ENCODE peak calls at places on chromosomes 6 and 20, in five cellular contexts. One of them, this sample, is unnamed. For H3K9me3 and H3K4me1, the result is how much of the 10 kb centered on the place peaks cover.

GRCh38 chr20:45963059-45964011 is 8.7 kb downstream of the ZNF335 start:
- DNase-seq in K562: peak
- DNase-seq in pancreas: no peak
- DNase-seq in ovary: peak
- DNase-seq in heart left ventricle: no peak
- DNase-seq in this sample: no peak

GRCh38 chr6:44051516-44051915 is 75.7 kb downstream of the MRPL14 start:
- DNase-seq in K562: no peak
- DNase-seq in pancreas: no peak
- DNase-seq in ovary: no peak
- DNase-seq in heart left ventricle: no peak
- DNase-seq in this sample: peak

GRCh38 chr20:9397928-9398327 is 116.5 kb upstream of the LAMP5 start:
- DNase-seq in K562: no peak
- DNase-seq in pancreas: no peak
- DNase-seq in ovary: no peak
- DNase-seq in heart left ventricle: no peak
- DNase-seq in this sample: peak

GRCh38 chr6:56840467-56841371 is 114.2 kb upstream of the BEND6 start:
- DNase-seq in K562: no peak
- DNase-seq in pancreas: no peak
- DNase-seq in ovary: no peak
- DNase-seq in heart left ventricle: no peak
- DNase-seq in this sample: no peak

GRCh38 chr20:38083338-38084048 is 49.9 kb downstream of the RPRD1B start:
- DNase-seq in K562: peak
- DNase-seq in pancreas: no peak
- DNase-seq in ovary: no peak
- DNase-seq in heart left ventricle: peak
- DNase-seq in this sample: peak

GRCh38 chr20:21505810-21506530 is 7.9 kb downstream of the NKX2-2 start:
- DNase-seq in K562: peak
- DNase-seq in pancreas: no peak
- DNase-seq in ovary: peak
- DNase-seq in heart left ventricle: peak
- DNase-seq in this sample: peak

GRCh38 chr20:47561175-47561574 is 59.5 kb downstream of the NCOA3 start:
- DNase-seq in K562: no peak
- DNase-seq in pancreas: no peak
- DNase-seq in ovary: no peak
- DNase-seq in heart left ventricle: no peak
- DNase-seq in this sample: no peak

GRCh38 chr20:62603021-62603906 is 39.0 kb upstream of the SLCO4A1 start:
- DNase-seq in K562: no peak
- DNase-seq in pancreas: peak
- DNase-seq in ovary: no peak
- DNase-seq in heart left ventricle: peak
- DNase-seq in this sample: peak

GRCh38 chr6:83183082-83183828 is 9.8 kb downstream of the PGM3 start:
- DNase-seq in K562: no peak
- DNase-seq in pancreas: no peak
- DNase-seq in ovary: no peak
- DNase-seq in heart left ventricle: no peak
- DNase-seq in this sample: peak

GRCh38 chr20:47493175-47493953 is 8.3 kb upstream of the NCOA3 start:
- DNase-seq in K562: peak
- DNase-seq in pancreas: peak
- DNase-seq in ovary: peak
- DNase-seq in heart left ventricle: peak
- DNase-seq in this sample: peak

GRCh38 chr6:74991573-74992332 is 214.1 kb downstream of the COL12A1 start:
- DNase-seq in K562: no peak
- DNase-seq in pancreas: no peak
- DNase-seq in ovary: no peak
- DNase-seq in heart left ventricle: no peak
- DNase-seq in this sample: no peak

GRCh38 chr6:88855521-88856152 is 107.8 kb downstream of the RNGTT start:
- DNase-seq in K562: no peak
- DNase-seq in pancreas: no peak
- DNase-seq in ovary: no peak
- DNase-seq in heart left ventricle: no peak
- DNase-seq in this sample: no peak

GRCh38 chr6:32692019-32692418 is 25.6 kb upstream of the HLA-DQB1 start:
- DNase-seq in K562: peak
- DNase-seq in pancreas: peak
- DNase-seq in ovary: no peak
- DNase-seq in heart left ventricle: no peak
- DNase-seq in this sample: peak

GRCh38 chr20:59829415-59830106 is 103.9 kb downstream of the SYCP2 start:
- DNase-seq in K562: no peak
- DNase-seq in pancreas: no peak
- DNase-seq in ovary: no peak
- DNase-seq in heart left ventricle: no peak
- DNase-seq in this sample: no peak

GRCh38 chr6:56335733-56336132 is 88.4 kb upstream of the COL21A1 start:
- DNase-seq in K562: no peak
- DNase-seq in pancreas: no peak
- DNase-seq in ovary: no peak
- DNase-seq in heart left ventricle: no peak
- DNase-seq in this sample: no peak

GRCh38 chr20:3728876-3729275 is 3.6 kb upstream of the HSPA12B start:
- DNase-seq in K562: no peak
- DNase-seq in pancreas: peak
- DNase-seq in ovary: no peak
- DNase-seq in heart left ventricle: no peak
- DNase-seq in this sample: no peak

GRCh38 chr20:25376886-25377285 is 13.7 kb downstream of the ABHD12 start:
- DNase-seq in K562: no peak
- DNase-seq in pancreas: no peak
- DNase-seq in ovary: no peak
- DNase-seq in heart left ventricle: no peak
- DNase-seq in this sample: no peak

GRCh38 chr6:97282238-97282725 is 734 bp downstream of the MMS22L start:
- DNase-seq in K562: peak
- DNase-seq in pancreas: no peak
- DNase-seq in ovary: no peak
- DNase-seq in heart left ventricle: no peak
- DNase-seq in this sample: no peak

GRCh38 chr20:5393218-5393870 is 76.6 kb upstream of the PROKR2 start:
- DNase-seq in K562: no peak
- DNase-seq in pancreas: no peak
- DNase-seq in ovary: no peak
- DNase-seq in heart left ventricle: no peak
- DNase-seq in this sample: no peak

GRCh38 chr20:49882171-49882970 is 33.0 kb downstream of the SPATA2 start:
- DNase-seq in K562: no peak
- DNase-seq in pancreas: no peak
- DNase-seq in ovary: no peak
- DNase-seq in heart left ventricle: no peak
- DNase-seq in this sample: no peak

GRCh38 chr6:52190409-52190808 is 4.2 kb downstream of the IL17A start:
- DNase-seq in K562: no peak
- DNase-seq in pancreas: no peak
- DNase-seq in ovary: no peak
- DNase-seq in heart left ventricle: no peak
- DNase-seq in this sample: no peak

GRCh38 chr6:56803594-56803993 is 151.3 kb upstream of the BEND6 start:
- DNase-seq in K562: no peak
- DNase-seq in pancreas: no peak
- DNase-seq in ovary: no peak
- DNase-seq in heart left ventricle: no peak
- DNase-seq in this sample: no peak

DNA sequence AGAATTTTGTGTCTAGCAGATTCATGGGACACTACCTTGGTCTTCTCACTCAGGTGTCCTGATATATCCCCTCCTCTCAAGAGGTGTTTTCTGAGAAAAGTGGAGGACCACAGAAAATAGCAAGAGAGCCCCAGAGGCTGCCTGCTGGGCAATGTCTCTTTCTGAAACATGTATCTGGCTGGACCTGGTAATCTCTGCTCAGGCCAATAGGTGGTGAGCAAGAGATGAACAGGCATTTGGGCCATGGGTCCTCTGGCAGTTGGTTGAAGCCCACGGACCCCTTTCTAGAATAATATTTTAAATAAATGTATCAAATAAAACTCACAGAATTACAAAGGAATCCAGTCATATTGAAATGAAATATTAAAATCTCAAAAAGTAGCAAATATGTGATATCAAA is 8.8 kb upstream of the THBD start:
- DNase-seq in K562: no peak
- DNase-seq in pancreas: no peak
- DNase-seq in ovary: no peak
- DNase-seq in heart left ventricle: no peak
- DNase-seq in this sample: peak
- TF ChIP-seq CTCF in K562: peak
- TF ChIP-seq CTCF in pancreas: no peak
- TF ChIP-seq CTCF in ovary: no peak
- TF ChIP-seq CTCF in heart left ventricle: no peak
- TF ChIP-seq CTCF in this sample: no peak

DNA sequence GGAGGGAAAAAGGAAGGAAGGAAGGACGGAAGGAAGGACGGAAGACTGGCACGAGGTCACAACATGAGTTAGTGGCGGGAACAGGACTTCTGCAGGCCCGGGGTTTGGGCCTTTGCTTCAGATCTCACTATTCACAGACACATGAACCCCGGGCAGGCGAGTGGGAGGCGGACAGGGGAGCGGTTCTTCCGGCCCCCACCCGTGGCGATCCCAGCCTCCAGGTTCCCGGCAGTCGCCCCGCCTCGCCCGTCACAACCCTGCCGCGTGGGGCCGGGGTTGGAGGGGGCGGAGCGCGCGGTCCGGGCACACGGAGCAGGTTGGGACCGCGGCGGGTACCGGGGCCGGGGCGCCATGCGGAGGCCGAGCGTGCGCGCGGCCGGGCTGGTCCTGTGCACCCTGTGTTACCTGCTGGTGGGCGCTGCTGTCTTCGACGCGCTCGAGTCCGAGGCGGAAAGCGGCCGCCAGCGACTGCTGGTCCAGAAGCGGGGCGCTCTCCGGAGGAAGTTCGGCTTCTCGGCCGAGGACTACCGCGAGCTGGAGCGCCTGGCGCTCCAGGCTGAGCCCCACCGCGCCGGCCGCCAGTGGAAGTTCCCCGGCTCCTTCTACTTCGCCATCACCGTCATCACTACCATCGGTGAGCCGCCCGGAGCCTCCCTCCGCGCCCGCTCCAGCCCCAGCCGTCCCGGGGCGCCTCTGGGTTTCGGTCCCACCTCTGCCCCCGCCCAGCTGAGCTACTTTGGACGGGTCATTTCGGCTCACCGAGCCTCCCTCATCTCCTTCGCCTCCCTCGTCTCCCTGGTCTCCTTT is at the start of gene KCNK15:
- DNase-seq in K562: peak
- DNase-seq in pancreas: peak
- DNase-seq in ovary: peak
- DNase-seq in heart left ventricle: peak
- DNase-seq in this sample: peak
- H3K9me3 ChIP-seq in K562: under half
- H3K9me3 ChIP-seq in pancreas: under half
- H3K9me3 ChIP-seq in ovary: under half
- H3K9me3 ChIP-seq in heart left ventricle: under half
- H3K9me3 ChIP-seq in this sample: under half

GRCh38 chr6:108566406-108566805 is 5.7 kb downstream of the FOXO3 start:
- DNase-seq in K562: no peak
- DNase-seq in pancreas: no peak
- DNase-seq in ovary: no peak
- DNase-seq in heart left ventricle: no peak
- DNase-seq in this sample: no peak
- H3K4me1 ChIP-seq in K562: under half
- H3K4me1 ChIP-seq in pancreas: under half
- H3K4me1 ChIP-seq in ovary: under half
- H3K4me1 ChIP-seq in heart left ventricle: half or more
- H3K4me1 ChIP-seq in this sample: under half

GRCh38 chr20:17682889-17683198 is 802 bp upstream of the RRBP1 start:
- DNase-seq in K562: no peak
- DNase-seq in pancreas: no peak
- DNase-seq in ovary: no peak
- DNase-seq in heart left ventricle: no peak
- DNase-seq in this sample: no peak
- TF ChIP-seq CTCF in K562: no peak
- TF ChIP-seq CTCF in pancreas: no peak
- TF ChIP-seq CTCF in ovary: no peak
- TF ChIP-seq CTCF in heart left ventricle: no peak
- TF ChIP-seq CTCF in this sample: no peak

DNA sequence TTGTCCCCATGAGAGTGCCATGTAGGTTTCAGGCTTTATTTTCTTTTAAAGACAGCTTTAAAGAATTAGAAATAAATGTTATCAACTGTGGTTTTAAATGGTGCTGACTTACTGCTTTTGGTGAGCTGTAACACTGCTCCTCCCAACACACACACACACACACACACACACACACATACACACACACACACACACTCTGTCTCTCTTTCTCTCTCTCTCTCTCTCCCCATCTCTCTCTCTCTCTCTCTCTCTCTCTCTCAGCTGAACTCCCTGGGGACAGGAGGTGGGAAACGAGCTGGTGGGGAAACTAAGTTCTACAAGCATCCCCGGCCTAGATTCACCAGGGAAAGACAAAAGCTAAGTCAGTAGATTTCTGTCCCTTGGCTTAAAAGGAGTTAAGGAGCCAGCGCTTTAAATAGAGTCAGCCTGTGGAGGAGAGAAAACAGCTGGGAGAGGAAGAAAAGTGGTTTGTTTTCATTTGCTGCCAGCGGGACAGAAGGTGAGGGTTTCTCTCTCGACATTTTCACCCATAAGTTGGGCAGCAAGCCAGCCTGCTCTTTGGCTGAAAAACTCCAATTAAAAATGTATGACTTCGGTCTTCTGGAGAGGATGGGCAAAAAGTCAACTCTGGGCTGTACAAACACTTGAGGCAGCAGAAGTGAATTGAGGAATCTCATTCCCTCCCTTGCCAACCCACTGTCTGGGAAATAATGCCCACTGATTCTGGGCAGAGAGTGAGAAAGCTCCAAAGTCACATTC is 27.4 kb downstream of the CBLN4 start:
- DNase-seq in K562: no peak
- DNase-seq in pancreas: no peak
- DNase-seq in ovary: peak
- DNase-seq in heart left ventricle: no peak
- DNase-seq in this sample: peak
- H3K9me3 ChIP-seq in K562: under half
- H3K9me3 ChIP-seq in pancreas: under half
- H3K9me3 ChIP-seq in ovary: under half
- H3K9me3 ChIP-seq in heart left ventricle: under half
- H3K9me3 ChIP-seq in this sample: under half

This sample was measured in adrenal gland.